ENCODE peak calls at places on chromosome 12, in ten cellular contexts. Q, P, N, A, E, T, G, M, V and I are unnamed samples.

GRCh38 chr12:28390716-28391452 is 200.6 kb downstream of the CCDC91 start:
- DNase-seq in A (no peak), G (no peak), M (no peak), E (no peak), Q (peak; percentile 7), V (no peak), T (no peak), N (no peak), P (no peak), I (no peak)

GRCh38 chr12:56358836-56359532 is 923 bp downstream of the STAT2 start:
- DNase-seq in T (no peak), N (peak; percentile 40), V (no peak), P (no peak), A (no peak), G (no peak), Q (peak; percentile 40), E (no peak), M (no peak), I (no peak)

GRCh38 chr12:93668919-93669418 is 8.2 kb upstream of the CRADD start:
- DNase-seq in E (no peak), N (no peak), V (no peak), P (no peak), G (no peak), T (no peak), A (no peak), Q (no peak), M (no peak), I (no peak)

GRCh38 chr12:117499759-117500485 is 138.5 kb upstream of the NOS1 start:
- DNase-seq in P (no peak), E (no peak), M (peak; percentile 59), A (no peak), N (no peak), V (no peak), G (no peak), T (no peak), Q (no peak), I (no peak)

GRCh38 chr12:87272846-87273245 is 756.4 kb downstream of the C12orf50 start:
- DNase-seq in T (no peak), E (no peak), V (no peak), P (no peak), A (no peak), Q (no peak), M (no peak), G (no peak), N (no peak), I (no peak)

GRCh38 chr12:66065146-66065545 is 65.4 kb downstream of the LLPH start:
- DNase-seq in E (no peak), M (no peak), Q (no peak), V (no peak), P (no peak), T (no peak), A (no peak), G (no peak), N (no peak), I (no peak)

GRCh38 chr12:115697341-115697740 is 580.2 kb downstream of the MED13L start:
- DNase-seq in E (no peak), G (no peak), A (no peak), N (no peak), M (peak; percentile 56), Q (no peak), P (no peak), V (no peak), T (no peak), I (peak; percentile 49)

GRCh38 chr12:94080684-94081009 is 67.7 kb upstream of the PLXNC1 start:
- DNase-seq in E (no peak), N (no peak), T (no peak), P (no peak), M (no peak), G (no peak), V (no peak), A (no peak), Q (no peak), I (no peak)

GRCh38 chr12:50458606-50459005 is 46.2 kb upstream of the DIP2B start:
- DNase-seq in G (no peak), V (no peak), N (no peak), E (no peak), Q (no peak), T (no peak), P (no peak), A (no peak), M (no peak), I (no peak)

GRCh38 chr12:112906712-112907414 is at the start of gene OAS1:
- DNase-seq in P (no peak), V (peak; percentile 56), N (peak; percentile 80), E (no peak), Q (peak; percentile 33), T (no peak), M (peak; percentile 20), A (no peak), G (no peak), I (no peak)

GRCh38 chr12:131057211-131057721 is 103.6 kb downstream of the ADGRD1 start:
- DNase-seq in E (peak; percentile 8), Q (no peak), T (no peak), M (no peak), N (no peak), G (no peak), A (no peak), P (no peak), V (no peak), I (no peak)

GRCh38 chr12:21764063-21764462 is 10.4 kb downstream of the KCNJ8 start:
- DNase-seq in E (no peak), Q (no peak), M (no peak), G (no peak), A (no peak), T (no peak), N (no peak), P (no peak), V (no peak), I (no peak)

GRCh38 chr12:92675092-92675865 is 27.5 kb upstream of the PLEKHG7 start:
- DNase-seq in M (no peak), G (no peak), V (no peak), P (no peak), Q (no peak), E (no peak), N (no peak), A (no peak), T (no peak), I (no peak)

GRCh38 chr12:26119391-26119981 is 5.4 kb downstream of the BHLHE41 start:
- DNase-seq in G (no peak), Q (peak; percentile 54), N (peak; percentile 36), A (no peak), M (no peak), T (no peak), E (no peak), V (no peak), P (no peak), I (peak; percentile 15)

GRCh38 chr12:29350080-29350479 is 30.9 kb downstream of the ERGIC2 start:
- DNase-seq in E (no peak), G (no peak), P (no peak), V (no peak), A (no peak), T (no peak), Q (no peak), M (no peak), N (no peak), I (no peak)

GRCh38 chr12:122523846-122524718 is 2.7 kb downstream of the RSRC2 start:
- DNase-seq in E (no peak), G (no peak), A (no peak), N (no peak), V (no peak), T (no peak), M (no peak), Q (no peak), P (no peak), I (no peak)

GRCh38 chr12:19507823-19508222 is 68.5 kb downstream of the AEBP2 start:
- DNase-seq in G (no peak), M (no peak), E (no peak), N (no peak), A (no peak), T (no peak), Q (peak; percentile 42), P (no peak), V (no peak), I (no peak)

GRCh38 chr12:62215506-62215905 is 44.7 kb upstream of the USP15 start:
- DNase-seq in P (no peak), E (no peak), V (no peak), G (no peak), Q (no peak), N (no peak), A (no peak), T (no peak), M (no peak), I (no peak)
- H3K4me3 ChIP-seq in P (no peak overlapping the region), E (no peak overlapping the region), V (no peak overlapping the region), G (no peak overlapping the region), Q (no peak overlapping the region), N (no peak overlapping the region), A (no peak overlapping the region), T (no peak overlapping the region), M (no peak overlapping the region), I (no peak overlapping the region)

GRCh38 chr12:95202691-95203476 is 14.4 kb downstream of the FGD6 start:
- DNase-seq in M (no peak), N (no peak), A (no peak), E (no peak), V (no peak), G (no peak), Q (no peak), P (no peak), T (no peak), I (no peak)
- H3K27ac ChIP-seq in M (peak overlapping the region; percentile 77), N (peak overlapping the region; percentile 47), A (no peak overlapping the region), E (no peak overlapping the region), V (peak overlapping the region; percentile 21), G (peak overlapping the region; percentile 83), Q (peak overlapping the region; percentile 81), P (peak overlapping the region; percentile 0), T (peak overlapping the region; percentile 36), I (no peak overlapping the region)

DNA sequence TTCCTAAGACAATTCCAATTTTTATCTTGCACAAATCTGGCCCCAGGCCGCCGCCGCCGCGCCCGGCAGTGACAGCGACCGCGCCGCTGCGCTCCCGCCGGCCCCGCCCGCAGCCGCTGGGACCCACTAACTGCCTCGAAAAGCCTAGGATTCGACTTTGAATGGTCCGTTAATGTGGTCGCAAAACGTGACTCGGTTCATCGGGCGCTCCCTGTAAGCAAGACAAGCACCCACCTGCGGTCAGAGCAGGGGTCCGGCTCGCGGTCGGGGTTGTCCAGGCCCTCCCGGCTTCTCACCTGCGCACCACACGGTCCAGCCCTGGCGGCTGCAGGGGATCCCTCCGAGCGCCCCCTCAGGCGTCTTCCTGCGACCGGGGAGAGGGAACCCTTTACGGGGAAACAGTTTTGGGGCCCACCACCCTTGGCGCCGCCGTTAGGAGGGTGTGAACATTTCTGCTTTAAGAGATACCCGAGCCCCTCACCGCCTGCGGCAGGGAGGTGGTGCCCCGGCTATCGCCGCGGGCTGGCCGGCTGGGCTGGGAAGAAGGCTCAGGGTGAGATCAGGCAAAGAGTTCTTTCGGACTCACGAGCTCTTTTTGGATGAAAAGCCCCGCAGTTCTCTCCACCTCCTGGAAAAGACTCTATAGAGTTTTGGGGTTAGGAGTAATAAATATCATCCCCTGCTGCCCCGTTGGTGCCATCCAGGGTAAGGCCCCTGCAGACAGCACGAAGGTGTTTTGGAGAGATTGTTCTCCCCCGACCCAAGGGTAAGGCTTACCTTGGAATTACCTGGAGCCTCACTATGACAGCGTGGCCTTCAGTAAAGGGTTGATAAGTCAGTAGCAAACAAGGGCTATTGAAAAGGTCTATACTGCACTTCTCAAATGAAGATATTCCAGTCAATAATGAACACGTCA is 13.6 kb upstream of the FOXJ2 start:
- DNase-seq in G (no peak), P (no peak), M (no peak), E (peak; percentile 17), T (no peak), Q (no peak), N (peak; percentile 85), V (no peak), A (no peak), I (peak; percentile 91)
- TF ChIP-seq CTCF in G (no peak), P (no peak), M (no peak), E (no peak), T (peak; percentile 18), Q (no peak), N (peak; percentile 51), V (no peak), A (no peak), I (peak; percentile 16)

GRCh38 chr12:124786065-124786964 is 77.3 kb downstream of the SCARB1 start:
- DNase-seq in N (no peak), T (peak; percentile 65), A (no peak), P (peak; percentile 91), E (peak; percentile 78), M (peak; percentile 94), Q (peak; percentile 59), G (peak; percentile 90), V (no peak), I (peak; percentile 83)
- H3K4me3 ChIP-seq in N (no peak overlapping the region), T (peak overlapping the region; percentile 47), A (no peak overlapping the region), P (peak overlapping the region; percentile 45), E (peak overlapping the region; percentile 21), M (peak overlapping the region; percentile 12), Q (peak overlapping the region; percentile 20), G (no peak overlapping the region), V (no peak overlapping the region), I (peak overlapping the region; percentile 30)